ENCODE peak calls at places on chromosome 1, in four cellular contexts. V is AG09309, B is glutamatergic neuron, Z is prostate gland. R is an unnamed sample.

GRCh38 chr1:205542367-205542766 is 37.9 kb downstream of the CDK18 start:
- DNase-seq in V (no peak), B (no peak), Z (no peak), R (no peak)

GRCh38 chr1:24018611-24019580 is 38.8 kb upstream of the SRSF10 start:
- DNase-seq in V (peak), B (no peak), Z (peak), R (no peak)

GRCh38 chr1:97563926-97564325 is 356.9 kb downstream of the DPYD start:
- DNase-seq in V (no peak), B (no peak), Z (no peak), R (no peak)

GRCh38 chr1:46818591-46818990 is 19.7 kb downstream of the CYP4B1 start:
- DNase-seq in V (no peak), B (no peak), Z (no peak), R (no peak)

GRCh38 chr1:12272770-12273169 is 42.9 kb downstream of the VPS13D start:
- DNase-seq in V (no peak), B (no peak), Z (no peak), R (no peak)

GRCh38 chr1:161499099-161500078 is 5.9 kb upstream of the FCGR2A start:
- DNase-seq in V (no peak), B (no peak), Z (no peak), R (no peak)

GRCh38 chr1:41483960-41484844 is at the start of gene EDN2:
- DNase-seq in V (no peak), B (no peak), Z (peak), R (no peak)

GRCh38 chr1:65069186-65069585 is 78.8 kb upstream of the AK4 start:
- DNase-seq in V (no peak), B (no peak), Z (no peak), R (no peak)

GRCh38 chr1:85330206-85330605 is 53.8 kb upstream of the BCL10 start:
- DNase-seq in V (peak), B (no peak), Z (no peak), R (no peak)

DNA sequence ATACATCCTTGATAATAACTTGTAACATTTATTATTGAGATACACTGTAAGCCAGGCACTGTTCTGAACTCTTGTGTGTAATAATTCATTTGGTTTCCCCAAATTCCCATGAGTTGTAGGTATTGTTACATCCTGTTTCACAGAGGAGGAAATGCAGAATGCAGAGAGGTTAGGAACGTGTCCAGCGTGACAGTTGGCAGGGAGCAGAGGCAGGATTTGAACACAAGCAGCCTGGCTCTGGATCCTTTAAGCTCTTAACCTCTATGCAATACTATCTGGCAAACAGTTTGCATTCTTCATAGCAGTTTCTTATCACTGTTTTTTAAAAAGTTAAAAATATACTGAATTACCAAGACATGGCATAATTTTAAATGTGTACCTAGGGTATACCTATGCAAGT is 30.5 kb downstream of the EEIG2 start:
- DNase-seq in V (no peak), B (no peak), Z (no peak), R (no peak)
- TF ChIP-seq CTCF in V (no peak), B (no peak), Z (no peak), R (no peak)

GRCh38 chr1:39406533-39407478 is 84.6 kb upstream of the BMP8A start:
- DNase-seq in V (no peak), B (no peak), Z (no peak), R (no peak)

GRCh38 chr1:39407496-39407888 is 83.9 kb upstream of the BMP8A start:
- DNase-seq in V (no peak), B (no peak), Z (no peak), R (no peak)

GRCh38 chr1:39409055-39409816 is 82.2 kb upstream of the BMP8A start:
- DNase-seq in V (no peak), B (peak), Z (no peak), R (no peak)

GRCh38 chr1:39408641-39409054 is 82.8 kb upstream of the BMP8A start:
- DNase-seq in V (peak), B (peak), Z (peak), R (peak)

GRCh38 chr1:39407889-39408640 is 83.4 kb upstream of the BMP8A start:
- DNase-seq in V (no peak), B (no peak), Z (no peak), R (no peak)
- TF ChIP-seq CTCF in V (peak), B (no peak), Z (no peak), R (no peak)

GRCh38 chr1:20165522-20165951 is 20.4 kb upstream of the UBXN10 start:
- DNase-seq in V (no peak), B (no peak), Z (no peak), R (no peak)
- TF ChIP-seq CTCF in V (peak), B (peak), Z (peak), R (no peak)

GRCh38 chr1:27598288-27598687 is 5.7 kb downstream of the AHDC1 start:
- DNase-seq in V (no peak), B (peak), Z (no peak), R (no peak)

GRCh38 chr1:27598902-27599528 is 4.9 kb downstream of the AHDC1 start:
- DNase-seq in V (no peak), B (peak), Z (no peak), R (no peak)

GRCh38 chr1:27601321-27601770 is 2.6 kb downstream of the AHDC1 start:
- DNase-seq in V (no peak), B (no peak), Z (no peak), R (no peak)

GRCh38 chr1:27600500-27601175 is 3.3 kb downstream of the AHDC1 start:
- DNase-seq in V (no peak), B (no peak), Z (no peak), R (no peak)

GRCh38 chr1:27599605-27600499 is 4.1 kb downstream of the AHDC1 start:
- DNase-seq in V (no peak), B (no peak), Z (no peak), R (no peak)
- TF ChIP-seq CTCF in V (no peak), B (no peak), Z (no peak), R (no peak)

GRCh38 chr1:57424231-57425027 is 569 bp upstream of the DAB1 start:
- DNase-seq in V (no peak), B (peak), Z (peak), R (no peak)
- TF ChIP-seq CTCF in V (peak), B (peak), Z (peak), R (no peak)

GRCh38 chr1:155979525-155980343 is 1.4 kb upstream of the ARHGEF2 start:
- DNase-seq in V (no peak), B (no peak), Z (no peak), R (no peak)

GRCh38 chr1:155978973-155979429 is 654 bp upstream of the ARHGEF2 start:
- DNase-seq in V (no peak), B (no peak), Z (no peak), R (no peak)

GRCh38 chr1:155976913-155977606 is 1.3 kb downstream of the ARHGEF2 start:
- DNase-seq in V (no peak), B (no peak), Z (no peak), R (no peak)

GRCh38 chr1:155977607-155978324 is 581 bp downstream of the ARHGEF2 start:
- DNase-seq in V (no peak), B (peak), Z (peak), R (peak)

DNA sequence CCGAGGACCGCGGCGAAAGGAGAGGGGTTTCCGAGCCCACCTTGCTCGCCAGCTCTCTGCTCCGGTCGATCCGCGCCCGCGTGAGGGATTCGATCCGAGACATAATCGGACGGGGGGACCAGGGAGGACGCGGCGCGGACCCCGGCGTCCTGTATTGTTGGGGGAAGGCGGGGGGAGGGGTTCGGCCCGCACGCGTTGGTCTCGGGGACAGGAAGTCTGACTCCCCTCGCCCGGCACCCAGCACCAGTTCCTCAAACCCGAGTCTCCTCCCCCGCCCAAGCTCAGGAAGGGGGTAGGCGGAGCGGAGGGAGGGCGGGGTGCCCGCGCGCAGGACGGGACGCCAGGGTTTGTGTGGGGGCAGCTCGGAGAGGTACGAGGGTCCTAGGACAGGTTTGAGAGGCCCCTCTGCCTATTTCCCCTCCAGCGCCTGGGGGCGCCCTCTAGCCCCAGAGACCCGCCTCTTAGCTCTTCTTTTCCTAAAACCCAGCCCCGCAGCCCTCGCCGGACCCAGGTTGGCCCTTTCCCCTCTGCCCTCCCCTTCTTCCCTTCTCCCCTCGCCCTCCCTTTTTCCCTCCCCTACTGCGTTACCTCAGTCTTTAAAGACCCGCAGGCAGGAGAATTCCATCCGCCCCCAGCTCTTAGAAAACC is at the start of gene ARHGEF2:
- DNase-seq in V (no peak), B (peak), Z (peak), R (peak)
- TF ChIP-seq CTCF in V (peak), B (no peak), Z (peak), R (no peak)

GRCh38 chr1:154988053-154988954 is 5.1 kb upstream of the LENEP start:
- DNase-seq in V (no peak), B (no peak), Z (no peak), R (no peak)
- TF ChIP-seq CTCF in V (no peak), B (no peak), Z (no peak), R (no peak)

DNA sequence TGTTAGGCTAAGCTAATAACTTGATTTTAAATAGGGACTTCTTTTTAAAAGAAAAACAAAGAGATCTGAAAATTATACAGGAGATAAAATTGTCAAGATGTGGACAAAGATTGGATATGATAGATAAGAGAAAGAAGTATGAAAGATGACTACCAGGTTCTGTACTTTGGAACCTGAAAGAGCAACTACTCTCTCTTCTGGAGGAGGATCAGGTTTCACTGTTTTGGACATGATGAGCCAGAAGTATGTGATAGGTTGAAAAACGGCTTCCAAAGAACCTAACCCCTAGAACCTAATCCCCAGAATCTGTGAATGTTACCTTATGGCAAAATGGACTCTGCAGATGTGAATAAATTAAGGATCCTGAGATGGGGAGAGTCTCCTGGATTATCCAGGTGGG is 26.2 kb downstream of the RSBN1 start:
- DNase-seq in V (no peak), B (no peak), Z (no peak), R (no peak)
- TF ChIP-seq CTCF in V (no peak), B (no peak), Z (no peak), R (no peak)

GRCh38 chr1:245516178-245516829 is 361.5 kb downstream of the KIF26B start:
- DNase-seq in V (no peak), B (no peak), Z (no peak), R (no peak)
- TF ChIP-seq CTCF in V (no peak), B (peak), Z (no peak), R (no peak)

R was measured in natural killer cell.